ENCODE peak calls at places on chromosomes 1 and 21, in five cellular contexts. One of them, this sample, is unnamed.

GRCh38 chr1:33021567-33022431 is 14.9 kb downstream of the AK2 start:
- DNase-seq in testis: no peak
- DNase-seq in keratinocyte: no peak
- DNase-seq in C1 segment of cervical spinal cord: no peak
- DNase-seq in naive thymus-derived CD8-positive, alpha-beta T cell: no peak
- DNase-seq in this sample: no peak

GRCh38 chr1:195197116-195197515 is 1411.1 kb downstream of the KCNT2 start:
- DNase-seq in C1 segment of cervical spinal cord: no peak
- DNase-seq in naive thymus-derived CD8-positive, alpha-beta T cell: no peak
- DNase-seq in testis: no peak
- DNase-seq in keratinocyte: no peak
- DNase-seq in this sample: no peak

GRCh38 chr1:20950689-20951088 is 163.6 kb upstream of the HP1BP3 start:
- DNase-seq in keratinocyte: no peak
- DNase-seq in naive thymus-derived CD8-positive, alpha-beta T cell: no peak
- DNase-seq in testis: no peak
- DNase-seq in C1 segment of cervical spinal cord: no peak
- DNase-seq in this sample: no peak

GRCh38 chr1:219385786-219386427 is 212.2 kb downstream of the LYPLAL1 start:
- DNase-seq in C1 segment of cervical spinal cord: no peak
- DNase-seq in testis: peak
- DNase-seq in naive thymus-derived CD8-positive, alpha-beta T cell: no peak
- DNase-seq in keratinocyte: no peak
- DNase-seq in this sample: no peak

GRCh38 chr21:46051821-46052675 is 45.9 kb upstream of the COL6A2 start:
- DNase-seq in naive thymus-derived CD8-positive, alpha-beta T cell: no peak
- DNase-seq in C1 segment of cervical spinal cord: no peak
- DNase-seq in testis: no peak
- DNase-seq in keratinocyte: no peak
- DNase-seq in this sample: no peak

GRCh38 chr1:43538969-43539368 is 8.3 kb downstream of the PTPRF start:
- DNase-seq in testis: no peak
- DNase-seq in naive thymus-derived CD8-positive, alpha-beta T cell: no peak
- DNase-seq in keratinocyte: no peak
- DNase-seq in C1 segment of cervical spinal cord: no peak
- DNase-seq in this sample: no peak

GRCh38 chr1:232142403-232143314 is 487.3 kb downstream of the SIPA1L2 start:
- DNase-seq in naive thymus-derived CD8-positive, alpha-beta T cell: no peak
- DNase-seq in C1 segment of cervical spinal cord: peak
- DNase-seq in testis: no peak
- DNase-seq in keratinocyte: peak
- DNase-seq in this sample: no peak

GRCh38 chr1:32695098-32695904 is 7.3 kb downstream of the SYNC start:
- DNase-seq in C1 segment of cervical spinal cord: peak
- DNase-seq in naive thymus-derived CD8-positive, alpha-beta T cell: no peak
- DNase-seq in keratinocyte: no peak
- DNase-seq in testis: peak
- DNase-seq in this sample: no peak

GRCh38 chr1:84278905-84279304 is 22.6 kb upstream of the SAMD13 start:
- DNase-seq in naive thymus-derived CD8-positive, alpha-beta T cell: no peak
- DNase-seq in C1 segment of cervical spinal cord: no peak
- DNase-seq in keratinocyte: no peak
- DNase-seq in testis: no peak
- DNase-seq in this sample: no peak